ENCODE peak calls at places on chromosomes 5 and 9, in eight cellular contexts. One of them, this sample, is unnamed.
A peak's percentile ranks its signal among the peaks of the same experiment; 100 is the strongest.

GRCh38 chr5:16602182-16602581 is 14.6 kb downstream of the RETREG1 start:
- DNase-seq in CD8-positive, alpha-beta T cell: no peak
- DNase-seq in spleen: no peak
- DNase-seq in fibroblast of lung: no peak
- DNase-seq in nephron progenitor cell: no peak
- DNase-seq in testis: no peak
- DNase-seq in PC-3: no peak
- DNase-seq in SK-N-SH: no peak
- DNase-seq in this sample: no peak

GRCh38 chr5:58184910-58185309 is 275.0 kb downstream of the PLK2 start:
- DNase-seq in CD8-positive, alpha-beta T cell: no peak
- DNase-seq in spleen: no peak
- DNase-seq in fibroblast of lung: peak; percentile 74
- DNase-seq in nephron progenitor cell: no peak
- DNase-seq in testis: no peak
- DNase-seq in PC-3: peak; percentile 82
- DNase-seq in SK-N-SH: no peak
- DNase-seq in this sample: no peak

GRCh38 chr5:528625-529511 is 4.6 kb upstream of the SLC9A3 start:
- DNase-seq in CD8-positive, alpha-beta T cell: no peak
- DNase-seq in spleen: peak; percentile 76
- DNase-seq in fibroblast of lung: no peak
- DNase-seq in nephron progenitor cell: no peak
- DNase-seq in testis: no peak
- DNase-seq in PC-3: no peak
- DNase-seq in SK-N-SH: no peak
- DNase-seq in this sample: no peak

GRCh38 chr9:98323831-98324135 is 68.3 kb upstream of the TBC1D2 start:
- DNase-seq in CD8-positive, alpha-beta T cell: no peak
- DNase-seq in spleen: no peak
- DNase-seq in fibroblast of lung: no peak
- DNase-seq in nephron progenitor cell: no peak
- DNase-seq in testis: no peak
- DNase-seq in PC-3: no peak
- DNase-seq in SK-N-SH: no peak
- DNase-seq in this sample: no peak

GRCh38 chr5:1320436-1321344 is 24.2 kb downstream of the CLPTM1L start:
- DNase-seq in CD8-positive, alpha-beta T cell: no peak
- DNase-seq in spleen: peak; percentile 66
- DNase-seq in fibroblast of lung: no peak
- DNase-seq in nephron progenitor cell: no peak
- DNase-seq in testis: no peak
- DNase-seq in PC-3: no peak
- DNase-seq in SK-N-SH: no peak
- DNase-seq in this sample: no peak

GRCh38 chr5:150461231-150461630 is 11.7 kb upstream of the RPS14 start:
- DNase-seq in CD8-positive, alpha-beta T cell: no peak
- DNase-seq in spleen: peak; percentile 90
- DNase-seq in fibroblast of lung: no peak
- DNase-seq in nephron progenitor cell: no peak
- DNase-seq in testis: no peak
- DNase-seq in PC-3: no peak
- DNase-seq in SK-N-SH: no peak
- DNase-seq in this sample: no peak

GRCh38 chr5:39867923-39868322 is 443.1 kb upstream of the DAB2 start:
- DNase-seq in CD8-positive, alpha-beta T cell: no peak
- DNase-seq in spleen: no peak
- DNase-seq in fibroblast of lung: no peak
- DNase-seq in nephron progenitor cell: no peak
- DNase-seq in testis: no peak
- DNase-seq in PC-3: no peak
- DNase-seq in SK-N-SH: no peak
- DNase-seq in this sample: no peak

GRCh38 chr5:138873096-138873885 is 1.8 kb downstream of the LRRTM2 start:
- DNase-seq in CD8-positive, alpha-beta T cell: no peak
- DNase-seq in spleen: no peak
- DNase-seq in fibroblast of lung: peak; percentile 33
- DNase-seq in nephron progenitor cell: no peak
- DNase-seq in testis: no peak
- DNase-seq in PC-3: no peak
- DNase-seq in SK-N-SH: no peak
- DNase-seq in this sample: no peak

GRCh38 chr9:113906411-113907110 is 30.5 kb downstream of the ZNF618 start:
- DNase-seq in CD8-positive, alpha-beta T cell: no peak
- DNase-seq in spleen: no peak
- DNase-seq in fibroblast of lung: peak; percentile 69
- DNase-seq in nephron progenitor cell: no peak
- DNase-seq in testis: no peak
- DNase-seq in PC-3: no peak
- DNase-seq in SK-N-SH: no peak
- DNase-seq in this sample: no peak

GRCh38 chr9:116279230-116279629 is 125.6 kb downstream of the PAPPA start:
- DNase-seq in CD8-positive, alpha-beta T cell: no peak
- DNase-seq in spleen: no peak
- DNase-seq in fibroblast of lung: peak; percentile 77
- DNase-seq in nephron progenitor cell: no peak
- DNase-seq in testis: no peak
- DNase-seq in PC-3: no peak
- DNase-seq in SK-N-SH: no peak
- DNase-seq in this sample: peak; percentile 20

GRCh38 chr5:167255931-167256330 is 1035.5 kb upstream of the WWC1 start:
- DNase-seq in CD8-positive, alpha-beta T cell: no peak
- DNase-seq in spleen: no peak
- DNase-seq in fibroblast of lung: no peak
- DNase-seq in nephron progenitor cell: no peak
- DNase-seq in testis: no peak
- DNase-seq in PC-3: no peak
- DNase-seq in SK-N-SH: no peak
- DNase-seq in this sample: no peak

GRCh38 chr5:96481396-96481795 is 48.3 kb upstream of the PCSK1 start:
- DNase-seq in CD8-positive, alpha-beta T cell: no peak
- DNase-seq in spleen: no peak
- DNase-seq in fibroblast of lung: no peak
- DNase-seq in nephron progenitor cell: no peak
- DNase-seq in testis: no peak
- DNase-seq in PC-3: no peak
- DNase-seq in SK-N-SH: no peak
- DNase-seq in this sample: no peak

GRCh38 chr9:113471143-113471542 is 7.6 kb downstream of the RGS3 start:
- DNase-seq in CD8-positive, alpha-beta T cell: no peak
- DNase-seq in spleen: no peak
- DNase-seq in fibroblast of lung: no peak
- DNase-seq in nephron progenitor cell: no peak
- DNase-seq in testis: no peak
- DNase-seq in PC-3: no peak
- DNase-seq in SK-N-SH: no peak
- DNase-seq in this sample: no peak

GRCh38 chr9:112554516-112554915 is 67.9 kb downstream of the KIAA1958 start:
- DNase-seq in CD8-positive, alpha-beta T cell: no peak
- DNase-seq in spleen: no peak
- DNase-seq in fibroblast of lung: peak; percentile 91
- DNase-seq in nephron progenitor cell: no peak
- DNase-seq in testis: no peak
- DNase-seq in PC-3: peak; percentile 63
- DNase-seq in SK-N-SH: no peak
- DNase-seq in this sample: no peak

GRCh38 chr5:150609843-150610584 is 30.4 kb upstream of the SYNPO start:
- DNase-seq in CD8-positive, alpha-beta T cell: no peak
- DNase-seq in spleen: peak; percentile 54
- DNase-seq in fibroblast of lung: no peak
- DNase-seq in nephron progenitor cell: no peak
- DNase-seq in testis: no peak
- DNase-seq in PC-3: no peak
- DNase-seq in SK-N-SH: no peak
- DNase-seq in this sample: no peak

GRCh38 chr9:116497081-116497480 is 190.0 kb upstream of the TRIM32 start:
- DNase-seq in CD8-positive, alpha-beta T cell: no peak
- DNase-seq in spleen: no peak
- DNase-seq in fibroblast of lung: no peak
- DNase-seq in nephron progenitor cell: no peak
- DNase-seq in testis: peak; percentile 25
- DNase-seq in PC-3: no peak
- DNase-seq in SK-N-SH: no peak
- DNase-seq in this sample: no peak

GRCh38 chr5:176784218-176785165 is 25.9 kb upstream of the UNC5A start:
- DNase-seq in CD8-positive, alpha-beta T cell: no peak
- DNase-seq in spleen: peak; percentile 63
- DNase-seq in fibroblast of lung: peak; percentile 87
- DNase-seq in nephron progenitor cell: no peak
- DNase-seq in testis: no peak
- DNase-seq in PC-3: peak; percentile 88
- DNase-seq in SK-N-SH: no peak
- DNase-seq in this sample: no peak

GRCh38 chr5:171701138-171701537 is 84.5 kb upstream of the SMIM23 start:
- DNase-seq in CD8-positive, alpha-beta T cell: no peak
- DNase-seq in spleen: no peak
- DNase-seq in fibroblast of lung: no peak
- DNase-seq in nephron progenitor cell: no peak
- DNase-seq in testis: no peak
- DNase-seq in PC-3: no peak
- DNase-seq in SK-N-SH: no peak
- DNase-seq in this sample: no peak

GRCh38 chr5:14142202-14142855 is 813 bp upstream of the TRIO start:
- DNase-seq in CD8-positive, alpha-beta T cell: no peak
- DNase-seq in spleen: no peak
- DNase-seq in fibroblast of lung: no peak
- DNase-seq in nephron progenitor cell: no peak
- DNase-seq in testis: no peak
- DNase-seq in PC-3: no peak
- DNase-seq in SK-N-SH: no peak
- DNase-seq in this sample: no peak

GRCh38 chr5:14141764-14142163 is 1.4 kb upstream of the TRIO start:
- DNase-seq in CD8-positive, alpha-beta T cell: no peak
- DNase-seq in spleen: no peak
- DNase-seq in fibroblast of lung: no peak
- DNase-seq in nephron progenitor cell: no peak
- DNase-seq in testis: no peak
- DNase-seq in PC-3: no peak
- DNase-seq in SK-N-SH: no peak
- DNase-seq in this sample: no peak

GRCh38 chr5:14143509-14143842 is 334 bp downstream of the TRIO start:
- DNase-seq in CD8-positive, alpha-beta T cell: no peak
- DNase-seq in spleen: no peak
- DNase-seq in fibroblast of lung: no peak
- DNase-seq in nephron progenitor cell: no peak
- DNase-seq in testis: no peak
- DNase-seq in PC-3: peak; percentile 31
- DNase-seq in SK-N-SH: no peak
- DNase-seq in this sample: no peak

GRCh38 chr5:14143843-14144585 is 872 bp downstream of the TRIO start:
- DNase-seq in CD8-positive, alpha-beta T cell: peak; percentile 23
- DNase-seq in spleen: peak; percentile 92
- DNase-seq in fibroblast of lung: peak; percentile 45
- DNase-seq in nephron progenitor cell: peak; percentile 62
- DNase-seq in testis: peak; percentile 36
- DNase-seq in PC-3: peak; percentile 23
- DNase-seq in SK-N-SH: peak; percentile 68
- DNase-seq in this sample: peak; percentile 43

DNA sequence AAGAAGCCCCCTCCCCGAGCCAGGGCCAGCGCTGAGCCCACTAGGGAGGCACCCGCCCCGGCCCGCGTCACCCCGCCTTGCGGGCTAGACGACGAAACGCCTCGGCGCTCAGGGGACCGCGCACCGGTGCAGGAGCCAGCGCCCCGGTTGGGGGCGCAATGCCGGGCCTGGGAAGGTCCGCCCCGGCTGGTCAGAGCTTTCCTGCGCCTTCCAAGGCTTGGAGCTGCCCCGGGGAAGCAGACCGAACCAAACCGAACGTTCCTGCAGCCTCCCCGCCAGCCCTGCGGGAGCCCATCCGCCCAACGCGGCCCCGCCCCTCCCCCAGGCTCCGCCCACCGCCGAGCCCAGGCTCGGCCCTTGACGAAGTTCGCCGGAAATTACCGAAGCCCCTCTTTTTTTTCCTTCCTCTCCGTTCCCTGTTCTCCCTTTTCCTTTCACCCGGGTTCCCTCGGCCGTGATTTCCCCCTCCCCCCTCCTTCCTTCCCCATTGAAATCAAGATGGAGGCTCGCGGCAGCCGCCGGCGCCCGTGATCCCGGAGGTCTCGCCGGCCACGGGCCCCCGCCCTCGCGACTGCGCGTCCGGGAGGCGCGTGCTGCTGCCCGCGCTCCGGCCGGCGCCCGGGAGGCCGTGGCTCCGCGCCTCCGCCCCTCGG is at the start of gene TRIO:
- DNase-seq in CD8-positive, alpha-beta T cell: peak; percentile 79
- DNase-seq in spleen: peak; percentile 95
- DNase-seq in fibroblast of lung: peak; percentile 85
- DNase-seq in nephron progenitor cell: peak; percentile 97
- DNase-seq in testis: peak; percentile 94
- DNase-seq in PC-3: peak; percentile 97
- DNase-seq in SK-N-SH: peak; percentile 97
- DNase-seq in this sample: peak; percentile 96
- TF ChIP-seq CTCF in CD8-positive, alpha-beta T cell: peak; percentile 31
- TF ChIP-seq CTCF in spleen: peak; percentile 43
- TF ChIP-seq CTCF in fibroblast of lung: peak; percentile 45
- TF ChIP-seq CTCF in nephron progenitor cell: peak; percentile 33
- TF ChIP-seq CTCF in testis: peak; percentile 41
- TF ChIP-seq CTCF in PC-3: peak; percentile 61
- TF ChIP-seq CTCF in SK-N-SH: peak; percentile 56
- TF ChIP-seq CTCF in this sample: peak; percentile 57

DNA sequence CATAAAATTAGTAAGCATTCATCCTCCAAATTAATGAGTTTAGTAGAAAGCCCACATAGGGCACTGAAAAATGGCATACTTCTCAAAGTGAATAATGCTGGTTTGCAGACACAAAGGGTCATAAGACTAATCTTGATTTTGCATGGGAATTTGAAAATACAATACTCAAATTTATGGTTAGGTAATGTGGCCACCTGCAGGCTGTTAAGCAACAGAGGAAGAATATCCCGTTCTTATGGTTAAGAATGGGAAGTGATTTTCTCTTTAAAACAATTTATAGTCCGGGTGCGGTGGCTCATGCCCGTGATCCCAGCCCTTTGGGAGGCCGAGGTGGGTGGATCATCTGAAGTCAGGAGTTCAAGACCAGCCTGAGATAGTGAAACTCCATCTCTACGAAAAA is 9.4 kb upstream of the PLCXD3 start:
- DNase-seq in CD8-positive, alpha-beta T cell: no peak
- DNase-seq in spleen: no peak
- DNase-seq in fibroblast of lung: no peak
- DNase-seq in nephron progenitor cell: no peak
- DNase-seq in testis: no peak
- DNase-seq in PC-3: peak; percentile 69
- DNase-seq in SK-N-SH: no peak
- DNase-seq in this sample: no peak
- TF ChIP-seq CTCF in CD8-positive, alpha-beta T cell: no peak
- TF ChIP-seq CTCF in spleen: no peak
- TF ChIP-seq CTCF in fibroblast of lung: no peak
- TF ChIP-seq CTCF in nephron progenitor cell: no peak
- TF ChIP-seq CTCF in testis: no peak
- TF ChIP-seq CTCF in PC-3: peak; percentile 81
- TF ChIP-seq CTCF in SK-N-SH: peak; percentile 42
- TF ChIP-seq CTCF in this sample: no peak

GRCh38 chr5:128674837-128675446 is 136.9 kb upstream of the FBN2 start:
- DNase-seq in CD8-positive, alpha-beta T cell: no peak
- DNase-seq in spleen: no peak
- DNase-seq in fibroblast of lung: peak; percentile 11
- DNase-seq in nephron progenitor cell: peak; percentile 45
- DNase-seq in testis: peak; percentile 60
- DNase-seq in PC-3: peak; percentile 84
- DNase-seq in SK-N-SH: peak; percentile 41
- DNase-seq in this sample: peak; percentile 60
- TF ChIP-seq CTCF in CD8-positive, alpha-beta T cell: peak; percentile 53
- TF ChIP-seq CTCF in spleen: peak; percentile 30
- TF ChIP-seq CTCF in fibroblast of lung: peak; percentile 66
- TF ChIP-seq CTCF in nephron progenitor cell: peak; percentile 50
- TF ChIP-seq CTCF in testis: peak; percentile 16
- TF ChIP-seq CTCF in PC-3: peak; percentile 93
- TF ChIP-seq CTCF in SK-N-SH: peak; percentile 83
- TF ChIP-seq CTCF in this sample: peak; percentile 64

GRCh38 chr9:128987800-128988199 is 40.3 kb downstream of the NUP188 start:
- DNase-seq in CD8-positive, alpha-beta T cell: no peak
- DNase-seq in spleen: no peak
- DNase-seq in fibroblast of lung: peak; percentile 88
- DNase-seq in nephron progenitor cell: no peak
- DNase-seq in testis: no peak
- DNase-seq in PC-3: peak; percentile 53
- DNase-seq in SK-N-SH: no peak
- DNase-seq in this sample: no peak
- TF ChIP-seq CTCF in CD8-positive, alpha-beta T cell: no peak
- TF ChIP-seq CTCF in spleen: no peak
- TF ChIP-seq CTCF in fibroblast of lung: no peak
- TF ChIP-seq CTCF in nephron progenitor cell: no peak
- TF ChIP-seq CTCF in testis: no peak
- TF ChIP-seq CTCF in PC-3: no peak
- TF ChIP-seq CTCF in SK-N-SH: peak; percentile 11
- TF ChIP-seq CTCF in this sample: no peak

This sample was measured in endothelial cell.